ENCODE peak calls at places on chromosomes 5 and 9, in seven cellular contexts. W is omental fat pad, M is GM23338, F is H9, P is H1, L is transverse colon, R is pancreas. J is an unnamed sample.
A peak's percentile ranks its signal among the peaks of the same experiment; 100 is the strongest.

GRCh38 chr5:26482076-26482816 is 556.1 kb downstream of the CDH9 start:
- DNase-seq in W (no peak), F (no peak), R (no peak), M (no peak), L (no peak), P (no peak), J (no peak)

GRCh38 chr9:14313951-14314423 is at the start of gene NFIB:
- DNase-seq in L (peak; percentile 36), W (no peak), M (peak; percentile 79), P (no peak), F (peak; percentile 68), R (peak; percentile 78), J (no peak)

GRCh38 chr5:121121786-121122185 is 657.7 kb downstream of the PRR16 start:
- DNase-seq in M (no peak), L (no peak), F (no peak), R (no peak), P (no peak), W (no peak), J (no peak)

GRCh38 chr5:134133213-134133994 is 18.9 kb downstream of the TCF7 start:
- DNase-seq in W (no peak), P (no peak), L (peak; percentile 6), R (no peak), M (no peak), F (no peak), J (no peak)

GRCh38 chr9:63817622-63818518 is 1467.1 kb downstream of the FOXD4L5 start:
- DNase-seq in L (peak; percentile 72), W (no peak), M (peak; percentile 76), F (peak; percentile 83), R (peak; percentile 49), P (no peak), J (no peak)

GRCh38 chr9:134055981-134056461 is 11.8 kb downstream of the BRD3 start:
- DNase-seq in F (no peak), M (no peak), P (no peak), W (no peak), L (peak; percentile 78), R (peak; percentile 88), J (peak; percentile 78)

GRCh38 chr9:90855208-90856000 is 53.8 kb downstream of the SYK start:
- DNase-seq in W (no peak), F (peak; percentile 6), P (no peak), L (no peak), R (no peak), M (no peak), J (no peak)

GRCh38 chr9:128689293-128689770 is 310 bp downstream of the SET start:
- DNase-seq in P (no peak), W (no peak), M (no peak), L (no peak), F (peak; percentile 33), R (peak; percentile 81), J (no peak)

GRCh38 chr5:18305288-18305899 is 671.1 kb downstream of the TAF11L14 start:
- DNase-seq in F (peak; percentile 34), M (peak; percentile 58), P (no peak), L (no peak), W (no peak), R (no peak), J (no peak)

GRCh38 chr9:115106642-115107041 is 11.3 kb downstream of the TNC start:
- DNase-seq in W (no peak), L (no peak), R (no peak), P (no peak), M (no peak), F (no peak), J (no peak)

GRCh38 chr5:180329606-180330269 is 23.4 kb downstream of the GFPT2 start:
- DNase-seq in F (no peak), P (no peak), W (no peak), M (no peak), R (no peak), L (no peak), J (no peak)

GRCh38 chr9:12878342-12878978 is 103.6 kb downstream of the LURAP1L start:
- DNase-seq in F (no peak), W (no peak), M (no peak), R (no peak), L (no peak), P (no peak), J (no peak)

GRCh38 chr5:1039706-1040260 is 31.2 kb downstream of the NKD2 start:
- DNase-seq in L (no peak), F (no peak), P (no peak), M (no peak), W (no peak), R (peak; percentile 12), J (no peak)

GRCh38 chr5:178793156-178793555 is 62.7 kb upstream of the ZNF354A start:
- DNase-seq in L (peak; percentile 15), W (no peak), F (peak; percentile 90), M (peak; percentile 90), R (no peak), P (peak; percentile 70), J (no peak)

DNA sequence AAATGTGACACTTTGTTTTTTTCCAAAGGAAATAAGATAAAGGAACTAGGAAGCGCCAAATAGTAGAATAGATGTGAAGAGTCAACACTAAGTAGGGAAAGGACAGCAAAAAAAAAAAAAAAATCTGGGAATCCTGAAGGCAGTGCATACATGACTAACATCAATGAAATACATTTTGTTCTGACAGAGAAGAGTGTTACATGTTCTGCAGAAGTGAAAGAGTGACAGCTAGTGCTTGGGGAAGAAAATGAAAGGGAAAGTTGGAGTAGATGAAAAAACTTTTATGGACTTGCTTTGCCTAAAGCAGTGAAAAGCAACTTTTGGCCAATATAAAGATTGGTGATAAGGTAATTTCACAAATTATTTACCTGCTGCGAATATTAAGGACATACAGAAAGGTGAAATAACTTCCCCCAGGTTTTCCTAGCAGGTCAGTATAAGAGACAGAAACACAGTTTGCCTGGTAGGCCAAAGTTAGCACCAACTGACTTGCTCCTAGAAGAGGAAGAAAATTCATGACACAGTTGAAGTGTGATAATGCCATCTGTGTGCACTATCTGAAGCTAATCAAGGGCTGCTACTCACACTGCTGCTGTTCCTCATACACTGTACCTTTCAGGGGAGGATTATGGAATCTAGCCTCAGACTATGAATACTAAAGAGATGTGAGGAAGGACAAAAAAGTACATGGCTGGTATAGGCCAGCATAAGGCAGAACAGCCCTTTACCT is 38.6 kb downstream of the RANBP6 start:
- DNase-seq in L (no peak), P (no peak), F (no peak), R (no peak), M (no peak), W (no peak), J (no peak)
- TF ChIP-seq CTCF in L (no peak), P (no peak), F (no peak), R (no peak), M (no peak), W (no peak), J (no peak)

GRCh38 chr5:114360816-114361723 is 800 bp upstream of the KCNN2 start:
- DNase-seq in M (peak; percentile 89), P (peak; percentile 72), R (peak; percentile 51), L (no peak), W (no peak), F (peak; percentile 92), J (no peak)
- TF ChIP-seq CTCF in M (peak; percentile 49), P (peak; percentile 54), R (no peak), L (no peak), W (no peak), F (peak; percentile 68), J (no peak)

GRCh38 chr5:53035868-53036381 is 46.8 kb downstream of the ITGA2 start:
- DNase-seq in R (no peak), P (no peak), F (no peak), W (no peak), L (no peak), M (peak; percentile 70), J (no peak)
- TF ChIP-seq CTCF in R (no peak), P (peak; percentile 57), F (peak; percentile 71), W (no peak), L (no peak), M (peak; percentile 61), J (peak; percentile 25)

GRCh38 chr5:6543346-6543730 is 89.5 kb downstream of the NSUN2 start:
- DNase-seq in P (no peak), L (no peak), R (no peak), W (no peak), M (no peak), F (no peak), J (no peak)

GRCh38 chr5:6541256-6542013 is 91.4 kb downstream of the NSUN2 start:
- DNase-seq in L (no peak), R (no peak), W (no peak), P (no peak), F (no peak), M (no peak), J (no peak)

GRCh38 chr5:6543830-6544560 is 88.8 kb downstream of the NSUN2 start:
- DNase-seq in R (no peak), L (no peak), P (no peak), F (no peak), M (no peak), W (no peak), J (no peak)

GRCh38 chr5:6544561-6544935 is 88.3 kb downstream of the NSUN2 start:
- DNase-seq in F (no peak), P (no peak), L (no peak), M (no peak), R (no peak), W (no peak), J (no peak)

GRCh38 chr5:6542421-6543345 is 90.2 kb downstream of the NSUN2 start:
- DNase-seq in W (no peak), M (no peak), F (no peak), P (no peak), R (no peak), L (no peak), J (no peak)
- TF ChIP-seq CTCF in W (no peak), M (no peak), F (no peak), P (no peak), R (no peak), L (no peak), J (no peak)

DNA sequence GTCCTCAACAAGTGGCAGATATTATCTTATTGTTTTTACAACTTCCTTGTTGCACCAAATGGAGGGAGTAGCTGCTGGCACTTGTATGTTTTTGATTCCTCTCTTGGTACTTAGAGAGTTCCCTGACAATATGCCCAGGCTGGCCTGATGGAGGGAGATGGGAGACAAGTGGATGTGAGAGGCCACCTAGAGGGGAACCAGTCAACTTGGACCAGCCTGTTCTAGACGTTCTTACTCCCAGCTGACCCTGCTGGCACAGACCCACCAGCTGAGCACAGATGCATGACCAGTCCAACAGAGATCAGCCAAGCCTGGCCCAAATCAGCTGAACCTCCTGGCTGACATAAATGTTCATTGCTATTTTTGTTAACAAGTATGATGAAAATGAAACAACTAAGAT is 60.9 kb upstream of the GDNF start:
- DNase-seq in W (no peak), M (peak; percentile 46), P (no peak), L (peak; percentile 21), R (peak; percentile 22), F (peak; percentile 42), J (no peak)
- TF ChIP-seq CTCF in W (no peak), M (peak; percentile 24), P (peak; percentile 37), L (no peak), R (no peak), F (peak; percentile 38), J (peak; percentile 18)

GRCh38 chr9:111691686-111692329 is 30.4 kb downstream of the GNG10 start:
- DNase-seq in P (no peak), W (no peak), R (no peak), L (no peak), F (no peak), M (peak; percentile 27), J (peak; percentile 15)
- TF ChIP-seq CTCF in P (peak; percentile 19), W (no peak), R (no peak), L (peak; percentile 21), F (peak; percentile 57), M (peak; percentile 57), J (peak; percentile 38)

GRCh38 chr5:89992201-89992600 is 417.4 kb downstream of the CETN3 start:
- DNase-seq in W (no peak), M (no peak), P (no peak), L (no peak), F (no peak), R (no peak), J (no peak)
- TF ChIP-seq CTCF in W (no peak), M (no peak), P (no peak), L (no peak), F (no peak), R (no peak), J (no peak)

GRCh38 chr9:69675563-69675962 is 3.4 kb upstream of the APBA1 start:
- DNase-seq in L (no peak), M (no peak), R (no peak), P (no peak), F (no peak), W (no peak), J (no peak)
- TF ChIP-seq CTCF in L (no peak), M (no peak), R (no peak), P (no peak), F (no peak), W (no peak), J (no peak)

J was measured in AG09319.